ENCODE peak calls at places on chromosomes 13 and 19, in four cellular contexts. C, P, Q and B are unnamed samples.

GRCh38 chr19:38434549-38435051 is 1.1 kb downstream of the RYR1 start:
- DNase-seq in C (peak), Q (peak), P (no peak), B (no peak)

GRCh38 chr19:14114854-14115253 is 2.7 kb downstream of the PRKACA start:
- DNase-seq in P (no peak), C (peak), Q (peak), B (no peak)

GRCh38 chr13:72062566-72062965 is 195.6 kb upstream of the DACH1 start:
- DNase-seq in C (peak), Q (peak), P (no peak), B (peak)

GRCh38 chr13:40333238-40333637 is 333.2 kb downstream of the FOXO1 start:
- DNase-seq in P (no peak), Q (no peak), C (no peak), B (no peak)

GRCh38 chr13:72565893-72566292 is 161.5 kb downstream of the MZT1 start:
- DNase-seq in C (peak), P (peak), Q (no peak), B (peak)

GRCh38 chr19:7679017-7679720 is 1.5 kb upstream of the TRAPPC5 start:
- DNase-seq in P (no peak), C (no peak), Q (no peak), B (no peak)

GRCh38 chr19:31253816-31254551 is 95.3 kb downstream of the TSHZ3 start:
- DNase-seq in Q (no peak), C (peak), P (peak), B (no peak)

GRCh38 chr19:11160119-11160768 is 4.7 kb upstream of the SPC24 start:
- DNase-seq in Q (no peak), P (peak), C (no peak), B (no peak)

GRCh38 chr13:50998326-50998725 is 88.7 kb downstream of the RNASEH2B start:
- DNase-seq in Q (no peak), C (peak), P (no peak), B (no peak)

GRCh38 chr13:111393221-111393790 is 72.9 kb downstream of the TEX29 start:
- DNase-seq in Q (no peak), P (no peak), C (peak), B (no peak)

GRCh38 chr19:7137120-7137519 is 67.6 kb downstream of the ZNF557 start:
- DNase-seq in C (no peak), Q (no peak), P (no peak), B (no peak)

GRCh38 chr13:42078113-42078769 is 29.8 kb downstream of the DGKH start:
- DNase-seq in Q (no peak), C (peak), P (no peak), B (no peak)

GRCh38 chr19:9671654-9672053 is 3.2 kb downstream of the ZNF562 start:
- DNase-seq in P (no peak), C (no peak), Q (no peak), B (no peak)

GRCh38 chr19:15550847-15551182 is 42.5 kb downstream of the CYP4F22 start:
- DNase-seq in Q (no peak), C (no peak), P (no peak), B (no peak)

GRCh38 chr13:100944791-100945345 is 270.3 kb upstream of the TMTC4 start:
- DNase-seq in P (no peak), Q (no peak), C (no peak), B (no peak)

GRCh38 chr19:48819366-48819816 is 8.6 kb upstream of the BCAT2 start:
- DNase-seq in Q (no peak), P (peak), C (no peak), B (no peak)

GRCh38 chr13:109794095-109794494 is 7.7 kb upstream of the IRS2 start:
- DNase-seq in C (peak), P (no peak), Q (no peak), B (no peak)

GRCh38 chr19:39768811-39769210 is 9.8 kb upstream of the LEUTX start:
- DNase-seq in Q (no peak), C (no peak), P (no peak), B (no peak)

GRCh38 chr19:16386619-16387240 is 62.1 kb downstream of the KLF2 start:
- DNase-seq in P (peak), Q (no peak), C (peak), B (peak)

GRCh38 chr19:39631626-39632025 is 24.1 kb upstream of the LGALS16 start:
- DNase-seq in Q (no peak), C (peak), P (no peak), B (no peak)

GRCh38 chr19:19482785-19483625 is 32.3 kb downstream of the TSSK6 start:
- DNase-seq in Q (no peak), P (peak), C (no peak), B (no peak)

GRCh38 chr19:49113762-49114629 is at the start of gene LIN7B:
- DNase-seq in C (peak), Q (peak), P (peak), B (peak)

GRCh38 chr19:52343548-52343947 is 7.5 kb downstream of the ZNF610 start:
- DNase-seq in C (peak), P (peak), Q (peak), B (peak)

GRCh38 chr13:76668141-76668540 is 218.1 kb downstream of the KCTD12 start:
- DNase-seq in P (no peak), Q (no peak), C (peak), B (no peak)

GRCh38 chr19:48290341-48290922 is 20.6 kb downstream of the ZNF114 start:
- DNase-seq in C (peak), P (peak), Q (peak), B (peak)

GRCh38 chr19:23071087-23071511 is 45.7 kb upstream of the ZNF730 start:
- DNase-seq in Q (no peak), C (no peak), P (peak), B (no peak)

GRCh38 chr19:28239270-28239669 is 973.7 kb downstream of the UQCRFS1 start:
- DNase-seq in P (no peak), C (peak), Q (peak), B (peak)

GRCh38 chr19:55189424-55189823 is 9.3 kb upstream of the SYT5 start:
- DNase-seq in P (peak), Q (no peak), C (no peak), B (no peak)
- H4K8ac ChIP-seq in P (no peak), Q (no peak), C (no peak), B (no peak)

DNA sequence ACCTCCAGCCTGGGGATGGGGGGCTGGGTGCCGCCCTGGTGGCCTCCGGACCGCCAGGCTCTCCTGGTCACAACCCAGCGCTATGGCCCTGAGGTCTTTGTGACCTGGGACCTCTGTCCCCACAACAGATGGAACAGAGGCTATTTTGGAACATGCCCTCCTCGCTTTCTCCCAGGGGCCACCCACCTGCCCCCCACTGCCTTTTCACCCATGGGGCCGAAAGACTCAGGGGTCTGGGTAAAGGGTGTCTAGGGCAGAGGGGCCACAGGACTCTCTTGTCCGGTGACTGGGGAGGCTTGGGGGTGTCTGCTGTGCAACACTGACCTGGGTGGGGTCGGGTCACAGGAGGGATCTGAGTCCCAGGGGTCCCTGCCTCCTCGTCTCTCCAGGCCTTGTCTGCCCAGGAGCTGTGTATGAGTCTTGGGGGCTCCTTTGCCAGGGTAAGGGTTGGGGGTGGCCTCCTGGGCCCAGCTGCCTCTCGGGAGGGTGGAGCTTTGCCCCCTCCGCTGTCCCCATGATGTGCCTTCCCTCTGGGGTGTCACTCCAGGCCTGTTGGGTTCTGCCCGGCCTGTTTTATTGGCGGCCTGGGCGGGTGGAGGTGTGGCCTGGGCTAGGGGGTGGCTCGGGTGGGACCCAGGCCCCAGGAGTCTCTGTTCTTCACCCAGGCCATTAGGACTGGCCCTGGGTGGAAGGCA is 2.0 kb downstream of the ARID3A start:
- DNase-seq in C (no peak), P (no peak), Q (no peak), B (no peak)
- H4K8ac ChIP-seq in C (peak), P (peak), Q (peak), B (peak)

DNA sequence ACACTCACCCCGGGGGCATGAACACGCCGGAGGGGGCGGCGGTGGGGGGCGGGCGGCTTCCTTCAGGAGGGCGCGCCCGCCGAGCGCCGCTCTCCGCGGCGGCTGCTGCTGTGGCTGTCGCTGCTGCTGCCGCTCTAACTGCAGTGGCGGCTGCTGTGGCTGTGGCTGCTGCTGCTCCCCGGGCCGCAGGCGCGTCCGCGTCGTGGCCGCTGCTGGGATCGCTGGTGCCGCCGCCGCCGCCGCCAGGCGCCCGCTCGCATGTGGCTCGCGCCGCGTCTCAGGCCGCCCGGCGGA is at the start of gene BBC3:
- DNase-seq in P (no peak), Q (no peak), C (no peak), B (no peak)
- H4K8ac ChIP-seq in P (peak), Q (peak), C (no peak), B (peak)

GRCh38 chr19:34131100-34131499 is 41.2 kb upstream of the LSM14A start:
- DNase-seq in P (peak), Q (no peak), C (no peak), B (no peak)

GRCh38 chr19:34135401-34135800 is 36.9 kb upstream of the LSM14A start:
- DNase-seq in C (no peak), P (no peak), Q (no peak), B (no peak)

GRCh38 chr19:34135033-34135370 is 37.3 kb upstream of the LSM14A start:
- DNase-seq in C (no peak), P (no peak), Q (no peak), B (no peak)

GRCh38 chr19:34136127-34136526 is 36.2 kb upstream of the LSM14A start:
- DNase-seq in P (no peak), Q (no peak), C (no peak), B (no peak)

GRCh38 chr19:34134190-34135032 is 37.9 kb upstream of the LSM14A start:
- DNase-seq in Q (peak), C (peak), P (peak), B (peak)
- H4K8ac ChIP-seq in Q (peak), C (no peak), P (peak), B (peak)

DNA sequence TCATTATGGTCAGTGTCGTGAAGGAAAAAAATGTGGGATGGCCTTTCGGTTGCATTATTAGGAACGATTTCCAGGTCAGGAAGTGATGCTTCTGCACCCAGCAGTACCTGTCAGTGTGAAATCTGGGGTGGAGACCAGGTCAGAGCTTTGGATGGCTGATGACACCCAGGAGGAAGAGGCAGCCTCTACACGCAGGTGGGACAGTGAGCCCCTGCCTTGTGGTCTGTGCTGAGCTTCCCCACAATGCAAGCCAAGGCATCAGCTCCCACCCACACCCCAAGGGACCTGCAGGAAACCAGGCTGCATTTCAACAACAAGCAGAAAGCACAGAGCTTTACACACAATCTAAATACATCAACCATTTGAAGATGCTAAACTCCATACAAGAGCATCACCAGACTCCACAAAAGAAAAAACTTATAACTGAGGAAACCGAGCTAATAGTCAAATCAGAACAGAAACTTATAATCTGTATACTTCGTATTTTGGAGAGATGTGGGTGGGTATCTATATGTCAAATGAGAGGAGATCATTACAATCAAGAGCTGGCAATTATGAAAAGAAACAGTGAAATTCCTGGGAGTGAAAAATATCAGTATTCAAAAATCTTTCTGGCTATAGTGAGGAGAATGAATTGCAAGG is 130.1 kb downstream of the ZDHHC20 start:
- DNase-seq in C (no peak), Q (no peak), P (no peak), B (no peak)
- H4K8ac ChIP-seq in C (no peak), Q (no peak), P (no peak), B (no peak)